ENCODE peak calls at places on chromosome 10, in nine cellular contexts. M is RWPE1; A is AG08396; V is germinal center; D is activated effector memory CD4-positive, alpha-beta T cell treated with anti-CD3 and anti-CD28 coated beads, Interleukin-2, amount 50 U/mL, for 16 hours; C is HS-5; E is activated T-cell treated with anti-CD3 and anti-CD28 coated beads for 1 hour; X is activated CD4-positive, CD25-positive, alpha-beta regulatory T cell treated with anti-CD3 and anti-CD28 coated beads, Interleukin-2, amount 50 U/mL, for 72 hours; R is DND-41. J is an unnamed sample.

GRCh38 chr10:79375321-79376077 is 28.2 kb downstream of the PPIF start:
- DNase-seq in E (no peak), M (no peak), R (no peak), X (peak), D (no peak), V (no peak), A (no peak), C (no peak), J (no peak)

GRCh38 chr10:126876456-126876855 is 28.8 kb upstream of the DOCK1 start:
- DNase-seq in X (no peak), V (no peak), A (no peak), C (no peak), R (no peak), M (no peak), E (no peak), D (no peak), J (no peak)

GRCh38 chr10:8618834-8619233 is 564.3 kb downstream of the GATA3 start:
- DNase-seq in V (no peak), A (no peak), C (no peak), E (no peak), X (no peak), M (peak), D (no peak), R (no peak), J (peak)

GRCh38 chr10:65581426-65582026 is 1344.3 kb upstream of the LRRTM3 start:
- DNase-seq in X (no peak), E (no peak), A (no peak), M (no peak), C (no peak), R (no peak), D (no peak), V (no peak), J (no peak)

GRCh38 chr10:86223256-86223655 is 143.3 kb downstream of the GRID1 start:
- DNase-seq in X (no peak), E (no peak), D (no peak), R (no peak), V (no peak), A (no peak), M (no peak), C (no peak), J (no peak)

GRCh38 chr10:97553575-97554100 is 18.9 kb upstream of the ANKRD2 start:
- DNase-seq in R (peak), E (peak), M (peak), D (peak), A (peak), V (peak), X (peak), C (no peak), J (no peak)

GRCh38 chr10:12707461-12708185 is 293.9 kb downstream of the CCDC3 start:
- DNase-seq in D (no peak), C (peak), M (peak), V (no peak), R (peak), E (no peak), A (peak), X (no peak), J (no peak)

GRCh38 chr10:85851300-85851699 is 515.3 kb downstream of the GRID1 start:
- DNase-seq in M (peak), A (no peak), E (no peak), R (no peak), V (no peak), C (peak), D (no peak), X (no peak), J (peak)

GRCh38 chr10:10293431-10293830 is 724.2 kb upstream of the CELF2 start:
- DNase-seq in E (no peak), C (no peak), V (no peak), R (no peak), D (no peak), A (no peak), X (no peak), M (no peak), J (no peak)

GRCh38 chr10:5506751-5507648 is 7.6 kb upstream of the CALML5 start:
- DNase-seq in A (no peak), R (no peak), C (no peak), V (no peak), D (no peak), X (no peak), E (no peak), M (no peak), J (no peak)

GRCh38 chr10:59265140-59265539 is 88.7 kb downstream of the PHYHIPL start:
- DNase-seq in A (no peak), D (no peak), E (no peak), V (no peak), M (peak), R (no peak), X (no peak), C (no peak), J (no peak)

GRCh38 chr10:17981766-17982380 is 30.2 kb downstream of the SLC39A12 start:
- DNase-seq in D (no peak), E (no peak), R (no peak), X (no peak), A (peak), V (no peak), C (peak), M (peak), J (no peak)

GRCh38 chr10:78934499-78934898 is 134.3 kb upstream of the ZMIZ1 start:
- DNase-seq in E (no peak), C (no peak), M (no peak), V (no peak), R (no peak), D (no peak), X (no peak), A (no peak), J (no peak)

GRCh38 chr10:124604214-124605000 is 139.8 kb downstream of the FAM53B start:
- DNase-seq in R (no peak), E (no peak), D (no peak), X (no peak), M (no peak), V (no peak), C (no peak), A (no peak), J (no peak)

GRCh38 chr10:43343126-43343525 is 28.3 kb upstream of the FXYD4 start:
- DNase-seq in R (no peak), D (no peak), X (no peak), M (no peak), V (no peak), C (no peak), E (no peak), A (no peak), J (no peak)

GRCh38 chr10:132462463-132463332 is 65.7 kb downstream of the PWWP2B start:
- DNase-seq in X (no peak), D (no peak), M (no peak), A (no peak), E (no peak), C (no peak), R (no peak), V (no peak), J (no peak)

GRCh38 chr10:9331583-9332008 is 1277.1 kb downstream of the GATA3 start:
- DNase-seq in C (peak), A (peak), R (no peak), D (no peak), V (peak), E (no peak), M (peak), X (no peak), J (no peak)

GRCh38 chr10:88980247-88980646 is 10.4 kb upstream of the FAS start:
- DNase-seq in C (no peak), R (no peak), E (no peak), M (no peak), X (no peak), V (no peak), A (no peak), D (no peak), J (no peak)

GRCh38 chr10:63268139-63268797 is 135.1 kb downstream of the NRBF2 start:
- DNase-seq in D (no peak), M (no peak), A (no peak), X (no peak), E (no peak), R (no peak), C (no peak), V (no peak), J (no peak)

GRCh38 chr10:75599875-75600648 is 168.6 kb downstream of the LRMDA start:
- DNase-seq in X (no peak), D (no peak), M (no peak), A (no peak), V (no peak), E (no peak), R (no peak), C (no peak), J (no peak)

GRCh38 chr10:15588635-15589081 is 131.1 kb downstream of the ITGA8 start:
- DNase-seq in X (no peak), A (no peak), C (no peak), E (no peak), R (no peak), M (no peak), D (no peak), V (no peak), J (no peak)

GRCh38 chr10:1198453-1199344 is 142.5 kb downstream of the WDR37 start:
- DNase-seq in R (no peak), M (no peak), X (no peak), D (no peak), C (no peak), V (no peak), E (no peak), A (no peak), J (no peak)

GRCh38 chr10:100208271-100208670 is 21.1 kb downstream of the CHUK start:
- DNase-seq in E (no peak), X (no peak), R (no peak), M (no peak), C (no peak), D (no peak), V (no peak), A (no peak), J (no peak)

GRCh38 chr10:83917519-83918506 is 221.5 kb upstream of the GHITM start:
- DNase-seq in C (no peak), X (no peak), D (no peak), V (peak), M (no peak), A (no peak), R (no peak), E (no peak), J (no peak)

GRCh38 chr10:95308389-95309302 is 17.8 kb upstream of the PDLIM1 start:
- DNase-seq in X (no peak), M (peak), D (no peak), E (no peak), V (no peak), A (peak), C (peak), R (no peak), J (peak)

GRCh38 chr10:132514841-132515521 is 22.6 kb upstream of the INPP5A start:
- DNase-seq in M (no peak), A (no peak), D (no peak), E (no peak), V (no peak), R (no peak), X (peak), C (no peak), J (no peak)

GRCh38 chr10:67676208-67676825 is 19.7 kb downstream of the CTNNA3 start:
- DNase-seq in R (no peak), E (no peak), A (no peak), M (no peak), V (no peak), X (no peak), C (no peak), D (no peak), J (no peak)

GRCh38 chr10:72740526-72740925 is 48.6 kb downstream of the MCU start:
- DNase-seq in X (no peak), C (no peak), A (peak), M (peak), D (no peak), V (no peak), E (no peak), R (no peak), J (no peak)

J was measured in epithelial cell of prostate.